ENCODE peak calls at places on chromosomes 11 and 22, in five cellular contexts. One of them, this sample, is unnamed.

GRCh38 chr11:123580557-123581275 is 73.7 kb downstream of the SCN3B start:
- DNase-seq in kidney glomerular epithelial cell: peak
- DNase-seq in stimulated activated CD8-positive, alpha-beta memory T cell treated with anti-CD3 and anti-CD28 coated beads, Interleukin-2, amount 100 ng/mL, for 1 hour: peak
- DNase-seq in activated effector memory CD4-positive, alpha-beta T cell treated with anti-CD3 and anti-CD28 coated beads, Interleukin-2, amount 50 U/mL, for 16 hours: peak
- DNase-seq in cardiac fibroblast: peak
- DNase-seq in this sample: no peak

GRCh38 chr11:10087621-10088225 is 206.3 kb downstream of the SBF2 start:
- DNase-seq in cardiac fibroblast: no peak
- DNase-seq in activated effector memory CD4-positive, alpha-beta T cell treated with anti-CD3 and anti-CD28 coated beads, Interleukin-2, amount 50 U/mL, for 16 hours: no peak
- DNase-seq in stimulated activated CD8-positive, alpha-beta memory T cell treated with anti-CD3 and anti-CD28 coated beads, Interleukin-2, amount 100 ng/mL, for 1 hour: no peak
- DNase-seq in kidney glomerular epithelial cell: no peak
- DNase-seq in this sample: no peak

GRCh38 chr11:61860054-61860903 is 31.1 kb downstream of the FADS3 start:
- DNase-seq in activated effector memory CD4-positive, alpha-beta T cell treated with anti-CD3 and anti-CD28 coated beads, Interleukin-2, amount 50 U/mL, for 16 hours: no peak
- DNase-seq in stimulated activated CD8-positive, alpha-beta memory T cell treated with anti-CD3 and anti-CD28 coated beads, Interleukin-2, amount 100 ng/mL, for 1 hour: no peak
- DNase-seq in cardiac fibroblast: peak
- DNase-seq in kidney glomerular epithelial cell: no peak
- DNase-seq in this sample: no peak

GRCh38 chr11:15920856-15921629 is 435.3 kb downstream of the SOX6 start:
- DNase-seq in activated effector memory CD4-positive, alpha-beta T cell treated with anti-CD3 and anti-CD28 coated beads, Interleukin-2, amount 50 U/mL, for 16 hours: peak
- DNase-seq in stimulated activated CD8-positive, alpha-beta memory T cell treated with anti-CD3 and anti-CD28 coated beads, Interleukin-2, amount 100 ng/mL, for 1 hour: no peak
- DNase-seq in kidney glomerular epithelial cell: no peak
- DNase-seq in cardiac fibroblast: no peak
- DNase-seq in this sample: no peak

GRCh38 chr11:110176366-110177056 is 83.3 kb downstream of the ZC3H12C start:
- DNase-seq in activated effector memory CD4-positive, alpha-beta T cell treated with anti-CD3 and anti-CD28 coated beads, Interleukin-2, amount 50 U/mL, for 16 hours: no peak
- DNase-seq in cardiac fibroblast: peak
- DNase-seq in kidney glomerular epithelial cell: no peak
- DNase-seq in stimulated activated CD8-positive, alpha-beta memory T cell treated with anti-CD3 and anti-CD28 coated beads, Interleukin-2, amount 100 ng/mL, for 1 hour: no peak
- DNase-seq in this sample: no peak

GRCh38 chr11:99585606-99586005 is 564.9 kb downstream of the CNTN5 start:
- DNase-seq in cardiac fibroblast: no peak
- DNase-seq in activated effector memory CD4-positive, alpha-beta T cell treated with anti-CD3 and anti-CD28 coated beads, Interleukin-2, amount 50 U/mL, for 16 hours: no peak
- DNase-seq in stimulated activated CD8-positive, alpha-beta memory T cell treated with anti-CD3 and anti-CD28 coated beads, Interleukin-2, amount 100 ng/mL, for 1 hour: no peak
- DNase-seq in kidney glomerular epithelial cell: no peak
- DNase-seq in this sample: no peak

GRCh38 chr11:70739091-70739490 is 340.8 kb downstream of the CTTN start:
- DNase-seq in cardiac fibroblast: no peak
- DNase-seq in activated effector memory CD4-positive, alpha-beta T cell treated with anti-CD3 and anti-CD28 coated beads, Interleukin-2, amount 50 U/mL, for 16 hours: no peak
- DNase-seq in stimulated activated CD8-positive, alpha-beta memory T cell treated with anti-CD3 and anti-CD28 coated beads, Interleukin-2, amount 100 ng/mL, for 1 hour: no peak
- DNase-seq in kidney glomerular epithelial cell: no peak
- DNase-seq in this sample: no peak

GRCh38 chr11:134691474-134691873 is 279.4 kb upstream of the B3GAT1 start:
- DNase-seq in activated effector memory CD4-positive, alpha-beta T cell treated with anti-CD3 and anti-CD28 coated beads, Interleukin-2, amount 50 U/mL, for 16 hours: no peak
- DNase-seq in kidney glomerular epithelial cell: no peak
- DNase-seq in cardiac fibroblast: no peak
- DNase-seq in stimulated activated CD8-positive, alpha-beta memory T cell treated with anti-CD3 and anti-CD28 coated beads, Interleukin-2, amount 100 ng/mL, for 1 hour: no peak
- DNase-seq in this sample: no peak

GRCh38 chr11:10693509-10694071 is at the start of gene IRAG1:
- DNase-seq in stimulated activated CD8-positive, alpha-beta memory T cell treated with anti-CD3 and anti-CD28 coated beads, Interleukin-2, amount 100 ng/mL, for 1 hour: no peak
- DNase-seq in kidney glomerular epithelial cell: no peak
- DNase-seq in activated effector memory CD4-positive, alpha-beta T cell treated with anti-CD3 and anti-CD28 coated beads, Interleukin-2, amount 50 U/mL, for 16 hours: no peak
- DNase-seq in cardiac fibroblast: peak
- DNase-seq in this sample: no peak

GRCh38 chr11:34313099-34313517 is 44.7 kb downstream of the ABTB2 start:
- DNase-seq in stimulated activated CD8-positive, alpha-beta memory T cell treated with anti-CD3 and anti-CD28 coated beads, Interleukin-2, amount 100 ng/mL, for 1 hour: no peak
- DNase-seq in cardiac fibroblast: peak
- DNase-seq in activated effector memory CD4-positive, alpha-beta T cell treated with anti-CD3 and anti-CD28 coated beads, Interleukin-2, amount 50 U/mL, for 16 hours: no peak
- DNase-seq in kidney glomerular epithelial cell: no peak
- DNase-seq in this sample: peak

GRCh38 chr22:42261266-42261665 is 9.2 kb downstream of the TCF20 start:
- DNase-seq in kidney glomerular epithelial cell: no peak
- DNase-seq in stimulated activated CD8-positive, alpha-beta memory T cell treated with anti-CD3 and anti-CD28 coated beads, Interleukin-2, amount 100 ng/mL, for 1 hour: no peak
- DNase-seq in activated effector memory CD4-positive, alpha-beta T cell treated with anti-CD3 and anti-CD28 coated beads, Interleukin-2, amount 50 U/mL, for 16 hours: no peak
- DNase-seq in cardiac fibroblast: peak
- DNase-seq in this sample: no peak

GRCh38 chr11:9074338-9075029 is 16.9 kb downstream of the SCUBE2 start:
- DNase-seq in kidney glomerular epithelial cell: no peak
- DNase-seq in stimulated activated CD8-positive, alpha-beta memory T cell treated with anti-CD3 and anti-CD28 coated beads, Interleukin-2, amount 100 ng/mL, for 1 hour: no peak
- DNase-seq in cardiac fibroblast: no peak
- DNase-seq in activated effector memory CD4-positive, alpha-beta T cell treated with anti-CD3 and anti-CD28 coated beads, Interleukin-2, amount 50 U/mL, for 16 hours: no peak
- DNase-seq in this sample: no peak

GRCh38 chr11:32310218-32310601 is 125.1 kb downstream of the WT1 start:
- DNase-seq in activated effector memory CD4-positive, alpha-beta T cell treated with anti-CD3 and anti-CD28 coated beads, Interleukin-2, amount 50 U/mL, for 16 hours: no peak
- DNase-seq in stimulated activated CD8-positive, alpha-beta memory T cell treated with anti-CD3 and anti-CD28 coated beads, Interleukin-2, amount 100 ng/mL, for 1 hour: no peak
- DNase-seq in kidney glomerular epithelial cell: peak
- DNase-seq in cardiac fibroblast: no peak
- DNase-seq in this sample: no peak

GRCh38 chr22:50731811-50732624 is 6.0 kb upstream of the ACR start:
- DNase-seq in cardiac fibroblast: peak
- DNase-seq in activated effector memory CD4-positive, alpha-beta T cell treated with anti-CD3 and anti-CD28 coated beads, Interleukin-2, amount 50 U/mL, for 16 hours: peak
- DNase-seq in stimulated activated CD8-positive, alpha-beta memory T cell treated with anti-CD3 and anti-CD28 coated beads, Interleukin-2, amount 100 ng/mL, for 1 hour: peak
- DNase-seq in kidney glomerular epithelial cell: peak
- DNase-seq in this sample: no peak

GRCh38 chr11:74710291-74710938 is 20.8 kb downstream of the CHRDL2 start:
- DNase-seq in cardiac fibroblast: peak
- DNase-seq in stimulated activated CD8-positive, alpha-beta memory T cell treated with anti-CD3 and anti-CD28 coated beads, Interleukin-2, amount 100 ng/mL, for 1 hour: no peak
- DNase-seq in kidney glomerular epithelial cell: no peak
- DNase-seq in activated effector memory CD4-positive, alpha-beta T cell treated with anti-CD3 and anti-CD28 coated beads, Interleukin-2, amount 50 U/mL, for 16 hours: no peak
- DNase-seq in this sample: no peak

GRCh38 chr11:59012942-59013256 is 73.2 kb upstream of the GLYATL1B start:
- DNase-seq in stimulated activated CD8-positive, alpha-beta memory T cell treated with anti-CD3 and anti-CD28 coated beads, Interleukin-2, amount 100 ng/mL, for 1 hour: no peak
- DNase-seq in cardiac fibroblast: no peak
- DNase-seq in activated effector memory CD4-positive, alpha-beta T cell treated with anti-CD3 and anti-CD28 coated beads, Interleukin-2, amount 50 U/mL, for 16 hours: no peak
- DNase-seq in kidney glomerular epithelial cell: no peak
- DNase-seq in this sample: no peak

GRCh38 chr11:2655320-2655719 is 44.5 kb downstream of the KCNQ1OT1 start:
- DNase-seq in stimulated activated CD8-positive, alpha-beta memory T cell treated with anti-CD3 and anti-CD28 coated beads, Interleukin-2, amount 100 ng/mL, for 1 hour: no peak
- DNase-seq in cardiac fibroblast: no peak
- DNase-seq in activated effector memory CD4-positive, alpha-beta T cell treated with anti-CD3 and anti-CD28 coated beads, Interleukin-2, amount 50 U/mL, for 16 hours: no peak
- DNase-seq in kidney glomerular epithelial cell: no peak
- DNase-seq in this sample: no peak

GRCh38 chr22:30314918-30315317 is 11.8 kb downstream of the TBC1D10A start:
- DNase-seq in cardiac fibroblast: no peak
- DNase-seq in stimulated activated CD8-positive, alpha-beta memory T cell treated with anti-CD3 and anti-CD28 coated beads, Interleukin-2, amount 100 ng/mL, for 1 hour: no peak
- DNase-seq in kidney glomerular epithelial cell: no peak
- DNase-seq in activated effector memory CD4-positive, alpha-beta T cell treated with anti-CD3 and anti-CD28 coated beads, Interleukin-2, amount 50 U/mL, for 16 hours: peak
- DNase-seq in this sample: no peak

GRCh38 chr11:94521684-94522083 is 9.4 kb downstream of the C11orf97 start:
- DNase-seq in stimulated activated CD8-positive, alpha-beta memory T cell treated with anti-CD3 and anti-CD28 coated beads, Interleukin-2, amount 100 ng/mL, for 1 hour: no peak
- DNase-seq in kidney glomerular epithelial cell: no peak
- DNase-seq in cardiac fibroblast: peak
- DNase-seq in activated effector memory CD4-positive, alpha-beta T cell treated with anti-CD3 and anti-CD28 coated beads, Interleukin-2, amount 50 U/mL, for 16 hours: no peak
- DNase-seq in this sample: peak

GRCh38 chr11:73325036-73325981 is 17.2 kb downstream of the ARHGEF17 start:
- DNase-seq in activated effector memory CD4-positive, alpha-beta T cell treated with anti-CD3 and anti-CD28 coated beads, Interleukin-2, amount 50 U/mL, for 16 hours: no peak
- DNase-seq in stimulated activated CD8-positive, alpha-beta memory T cell treated with anti-CD3 and anti-CD28 coated beads, Interleukin-2, amount 100 ng/mL, for 1 hour: no peak
- DNase-seq in kidney glomerular epithelial cell: no peak
- DNase-seq in cardiac fibroblast: peak
- DNase-seq in this sample: no peak

GRCh38 chr22:45069925-45070324 is 60.1 kb upstream of the PHF21B start:
- DNase-seq in cardiac fibroblast: no peak
- DNase-seq in activated effector memory CD4-positive, alpha-beta T cell treated with anti-CD3 and anti-CD28 coated beads, Interleukin-2, amount 50 U/mL, for 16 hours: peak
- DNase-seq in stimulated activated CD8-positive, alpha-beta memory T cell treated with anti-CD3 and anti-CD28 coated beads, Interleukin-2, amount 100 ng/mL, for 1 hour: no peak
- DNase-seq in kidney glomerular epithelial cell: no peak
- DNase-seq in this sample: no peak

GRCh38 chr11:120169981-120170698 is 32.2 kb upstream of the TRIM29 start:
- DNase-seq in cardiac fibroblast: no peak
- DNase-seq in kidney glomerular epithelial cell: no peak
- DNase-seq in activated effector memory CD4-positive, alpha-beta T cell treated with anti-CD3 and anti-CD28 coated beads, Interleukin-2, amount 50 U/mL, for 16 hours: no peak
- DNase-seq in stimulated activated CD8-positive, alpha-beta memory T cell treated with anti-CD3 and anti-CD28 coated beads, Interleukin-2, amount 100 ng/mL, for 1 hour: no peak
- DNase-seq in this sample: no peak

GRCh38 chr22:19066531-19067271 is 55.5 kb downstream of the DGCR2 start:
- DNase-seq in cardiac fibroblast: peak
- DNase-seq in kidney glomerular epithelial cell: peak
- DNase-seq in stimulated activated CD8-positive, alpha-beta memory T cell treated with anti-CD3 and anti-CD28 coated beads, Interleukin-2, amount 100 ng/mL, for 1 hour: no peak
- DNase-seq in activated effector memory CD4-positive, alpha-beta T cell treated with anti-CD3 and anti-CD28 coated beads, Interleukin-2, amount 50 U/mL, for 16 hours: no peak
- DNase-seq in this sample: no peak

GRCh38 chr22:47592791-47593190 is 830.3 kb downstream of the TBC1D22A start:
- DNase-seq in cardiac fibroblast: no peak
- DNase-seq in kidney glomerular epithelial cell: no peak
- DNase-seq in stimulated activated CD8-positive, alpha-beta memory T cell treated with anti-CD3 and anti-CD28 coated beads, Interleukin-2, amount 100 ng/mL, for 1 hour: no peak
- DNase-seq in activated effector memory CD4-positive, alpha-beta T cell treated with anti-CD3 and anti-CD28 coated beads, Interleukin-2, amount 50 U/mL, for 16 hours: peak
- DNase-seq in this sample: no peak

GRCh38 chr11:128852327-128853023 is 14.6 kb downstream of the KCNJ1 start:
- DNase-seq in cardiac fibroblast: no peak
- DNase-seq in activated effector memory CD4-positive, alpha-beta T cell treated with anti-CD3 and anti-CD28 coated beads, Interleukin-2, amount 50 U/mL, for 16 hours: no peak
- DNase-seq in stimulated activated CD8-positive, alpha-beta memory T cell treated with anti-CD3 and anti-CD28 coated beads, Interleukin-2, amount 100 ng/mL, for 1 hour: no peak
- DNase-seq in kidney glomerular epithelial cell: no peak
- DNase-seq in this sample: no peak

GRCh38 chr22:46770726-46771125 is 8.3 kb downstream of the TBC1D22A start:
- DNase-seq in activated effector memory CD4-positive, alpha-beta T cell treated with anti-CD3 and anti-CD28 coated beads, Interleukin-2, amount 50 U/mL, for 16 hours: peak
- DNase-seq in kidney glomerular epithelial cell: no peak
- DNase-seq in stimulated activated CD8-positive, alpha-beta memory T cell treated with anti-CD3 and anti-CD28 coated beads, Interleukin-2, amount 100 ng/mL, for 1 hour: no peak
- DNase-seq in cardiac fibroblast: no peak
- DNase-seq in this sample: peak

GRCh38 chr22:20524004-20524481 is 16.6 kb downstream of the MED15 start:
- DNase-seq in stimulated activated CD8-positive, alpha-beta memory T cell treated with anti-CD3 and anti-CD28 coated beads, Interleukin-2, amount 100 ng/mL, for 1 hour: no peak
- DNase-seq in kidney glomerular epithelial cell: peak
- DNase-seq in cardiac fibroblast: peak
- DNase-seq in activated effector memory CD4-positive, alpha-beta T cell treated with anti-CD3 and anti-CD28 coated beads, Interleukin-2, amount 50 U/mL, for 16 hours: peak
- DNase-seq in this sample: no peak

GRCh38 chr11:57358543-57358961 is 20.4 kb downstream of the P2RX3 start:
- DNase-seq in kidney glomerular epithelial cell: no peak
- DNase-seq in cardiac fibroblast: peak
- DNase-seq in activated effector memory CD4-positive, alpha-beta T cell treated with anti-CD3 and anti-CD28 coated beads, Interleukin-2, amount 50 U/mL, for 16 hours: no peak
- DNase-seq in stimulated activated CD8-positive, alpha-beta memory T cell treated with anti-CD3 and anti-CD28 coated beads, Interleukin-2, amount 100 ng/mL, for 1 hour: no peak
- DNase-seq in this sample: no peak

GRCh38 chr11:119484741-119485605 is 62.0 kb upstream of the THY1 start:
- DNase-seq in kidney glomerular epithelial cell: no peak
- DNase-seq in stimulated activated CD8-positive, alpha-beta memory T cell treated with anti-CD3 and anti-CD28 coated beads, Interleukin-2, amount 100 ng/mL, for 1 hour: no peak
- DNase-seq in cardiac fibroblast: no peak
- DNase-seq in activated effector memory CD4-positive, alpha-beta T cell treated with anti-CD3 and anti-CD28 coated beads, Interleukin-2, amount 50 U/mL, for 16 hours: peak
- DNase-seq in this sample: no peak

GRCh38 chr22:42976131-42976530 is 38.8 kb downstream of the PACSIN2 start:
- DNase-seq in kidney glomerular epithelial cell: no peak
- DNase-seq in cardiac fibroblast: no peak
- DNase-seq in activated effector memory CD4-positive, alpha-beta T cell treated with anti-CD3 and anti-CD28 coated beads, Interleukin-2, amount 50 U/mL, for 16 hours: no peak
- DNase-seq in stimulated activated CD8-positive, alpha-beta memory T cell treated with anti-CD3 and anti-CD28 coated beads, Interleukin-2, amount 100 ng/mL, for 1 hour: no peak
- DNase-seq in this sample: no peak

GRCh38 chr22:42720263-42721044 is at the start of gene A4GALT:
- DNase-seq in activated effector memory CD4-positive, alpha-beta T cell treated with anti-CD3 and anti-CD28 coated beads, Interleukin-2, amount 50 U/mL, for 16 hours: no peak
- DNase-seq in kidney glomerular epithelial cell: no peak
- DNase-seq in stimulated activated CD8-positive, alpha-beta memory T cell treated with anti-CD3 and anti-CD28 coated beads, Interleukin-2, amount 100 ng/mL, for 1 hour: no peak
- DNase-seq in cardiac fibroblast: no peak
- DNase-seq in this sample: no peak

GRCh38 chr11:2694995-2695939 is 4.5 kb downstream of the KCNQ1OT1 start:
- DNase-seq in stimulated activated CD8-positive, alpha-beta memory T cell treated with anti-CD3 and anti-CD28 coated beads, Interleukin-2, amount 100 ng/mL, for 1 hour: no peak
- DNase-seq in kidney glomerular epithelial cell: no peak
- DNase-seq in cardiac fibroblast: no peak
- DNase-seq in activated effector memory CD4-positive, alpha-beta T cell treated with anti-CD3 and anti-CD28 coated beads, Interleukin-2, amount 50 U/mL, for 16 hours: peak
- DNase-seq in this sample: no peak